ENCODE peak calls at places on chromosome 15, in five cellular contexts. V is testis, X is astrocyte of the spinal cord, K is tibial artery, N is psoas muscle. Z is an unnamed sample.

GRCh38 chr15:61671736-61672135 is 388.5 kb downstream of the VPS13C start:
- DNase-seq in N (peak), K (peak), X (no peak), V (no peak), Z (no peak)

GRCh38 chr15:52068004-52068403 is 44.6 kb downstream of the BCL2L10 start:
- DNase-seq in V (no peak), N (no peak), X (no peak), K (no peak), Z (no peak)

GRCh38 chr15:92565351-92566125 is 90.0 kb downstream of the FAM174B start:
- DNase-seq in N (no peak), X (no peak), K (no peak), V (no peak), Z (no peak)

GRCh38 chr15:31200735-31201151 is 99.2 kb upstream of the TRPM1 start:
- DNase-seq in V (peak), X (peak), K (peak), N (peak), Z (peak)

GRCh38 chr15:25930931-25931330 is 67.8 kb upstream of the ATP10A start:
- DNase-seq in N (no peak), K (no peak), V (no peak), X (no peak), Z (no peak)

GRCh38 chr15:56794150-56794922 is 61.0 kb upstream of the ZNF280D start:
- DNase-seq in N (no peak), K (no peak), X (peak), V (no peak), Z (no peak)

GRCh38 chr15:99399612-99400011 is 148.3 kb downstream of the LRRC28 start:
- DNase-seq in K (no peak), N (no peak), V (no peak), X (no peak), Z (no peak)

GRCh38 chr15:74318376-74319137 is 48.9 kb downstream of the CYP11A1 start:
- DNase-seq in V (no peak), K (peak), N (peak), X (peak), Z (no peak)

GRCh38 chr15:65621638-65622037 is at the start of gene SLC24A1:
- DNase-seq in X (no peak), K (no peak), V (no peak), N (no peak), Z (no peak)

GRCh38 chr15:87365221-87365620 is 891.3 kb downstream of the NTRK3 start:
- DNase-seq in K (no peak), N (no peak), V (no peak), X (peak), Z (no peak)

GRCh38 chr15:90942354-90943120 is 7.5 kb downstream of the UNC45A start:
- DNase-seq in N (no peak), V (no peak), X (no peak), K (no peak), Z (no peak)

GRCh38 chr15:58980351-58980939 is 7.0 kb upstream of the RNF111 start:
- DNase-seq in V (no peak), X (peak), K (no peak), N (no peak), Z (no peak)

GRCh38 chr15:72231847-72232461 is 964 bp upstream of the PKM start:
- DNase-seq in V (peak), N (peak), K (peak), X (peak), Z (peak)

GRCh38 chr15:90004671-90005070 is 3.5 kb downstream of the ZNF710 start:
- DNase-seq in V (no peak), K (peak), X (peak), N (peak), Z (peak)

GRCh38 chr15:85579957-85580694 is 199.7 kb downstream of the AKAP13 start:
- DNase-seq in X (peak), K (peak), V (peak), N (no peak), Z (no peak)

DNA sequence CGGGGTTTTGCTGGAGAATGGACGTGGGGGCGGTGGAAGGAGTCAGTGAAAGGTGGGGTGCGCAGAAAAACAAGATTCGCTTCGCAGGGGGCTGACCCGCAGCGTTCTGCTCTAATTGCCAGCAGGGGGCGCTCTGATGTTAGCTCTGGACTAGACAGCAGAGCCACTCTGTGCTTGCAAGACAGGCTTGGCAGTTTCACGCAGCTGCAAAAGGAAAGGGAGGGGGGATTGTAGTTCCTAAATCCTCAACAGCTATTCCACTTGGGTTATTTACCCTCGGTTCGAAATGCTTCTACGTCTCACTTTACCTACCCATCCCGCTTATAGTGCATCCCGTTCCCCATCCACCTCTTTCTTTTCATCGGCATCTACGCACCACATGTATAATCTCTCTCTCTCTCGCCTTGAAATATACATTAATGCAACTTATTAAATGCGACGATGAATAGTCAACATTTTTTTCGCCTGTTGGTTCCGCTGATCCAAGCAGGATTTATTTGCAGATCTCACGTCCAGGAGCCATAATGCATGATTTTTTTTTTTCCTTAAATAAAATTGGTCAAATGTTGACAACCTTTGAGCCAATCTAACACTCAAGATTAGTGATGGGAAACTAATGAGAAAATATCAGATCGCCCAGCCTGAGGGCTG is 216.5 kb downstream of the MEIS2 start:
- DNase-seq in V (peak), K (peak), X (peak), N (peak), Z (peak)
- H3K4me3 ChIP-seq in V (peak), K (peak), X (peak), N (peak), Z (no peak)

GRCh38 chr15:68385671-68386586 is 46.0 kb downstream of the ITGA11 start:
- DNase-seq in X (no peak), N (no peak), K (peak), V (no peak), Z (no peak)

GRCh38 chr15:68384451-68385239 is 47.3 kb downstream of the ITGA11 start:
- DNase-seq in N (no peak), V (no peak), K (peak), X (peak), Z (no peak)

GRCh38 chr15:68385240-68385561 is 46.8 kb downstream of the ITGA11 start:
- DNase-seq in X (no peak), K (peak), N (no peak), V (no peak), Z (no peak)

GRCh38 chr15:68382286-68383007 is 49.5 kb downstream of the ITGA11 start:
- DNase-seq in N (no peak), V (no peak), K (peak), X (no peak), Z (no peak)

GRCh38 chr15:68383161-68384074 is 48.5 kb downstream of the ITGA11 start:
- DNase-seq in N (no peak), K (peak), V (peak), X (peak), Z (no peak)
- H3K4me3 ChIP-seq in N (no peak), K (no peak), V (no peak), X (no peak), Z (no peak)

DNA sequence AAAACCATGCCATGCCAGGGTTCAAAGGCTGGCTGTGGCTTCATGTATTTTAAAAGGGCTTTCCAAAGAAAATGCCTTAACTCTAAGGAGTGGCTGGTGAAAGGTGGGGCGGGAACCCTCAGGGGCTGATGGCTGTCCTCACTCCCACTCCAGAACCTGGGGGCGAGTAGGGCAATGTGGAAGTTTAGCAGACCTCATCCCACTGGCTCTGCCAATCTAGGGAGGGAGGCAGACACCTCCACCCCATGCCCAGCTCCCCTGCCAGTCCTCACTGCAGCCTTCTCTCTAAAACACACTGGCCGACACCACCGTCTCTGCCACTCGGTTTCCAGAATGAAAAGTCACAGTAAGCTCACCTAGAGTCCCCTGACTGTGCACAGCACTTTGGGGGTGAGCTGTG is 99.5 kb downstream of the TMEM266 start:
- DNase-seq in V (no peak), N (peak), X (no peak), K (no peak), Z (no peak)
- H3K4me3 ChIP-seq in V (no peak), N (no peak), X (no peak), K (no peak), Z (no peak)

GRCh38 chr15:66707310-66708160 is 5.5 kb downstream of the SMAD6 start:
- DNase-seq in V (peak), K (no peak), N (no peak), X (peak), Z (no peak)
- H3K4me3 ChIP-seq in V (no peak), K (peak), N (peak), X (peak), Z (peak)

Z was measured in lung.